ENCODE peak calls at places on chromosomes 16 and 17, in nine cellular contexts. W is spleen, A is H1, Z is tibial nerve, H is testis, V is heart left ventricle, I is stomach, S is transverse colon, T is uterus. F is an unnamed sample. For H3K27me3, the result is how much of the 10 kb centered on the place peaks cover.

GRCh38 chr16:48831081-48831722 is 221.2 kb upstream of the N4BP1 start:
- DNase-seq in I (no peak), T (no peak), H (peak), S (no peak), W (no peak), Z (no peak), A (no peak), V (no peak), F (no peak)

GRCh38 chr17:39867084-39867890 is 715 bp upstream of the ZPBP2 start:
- DNase-seq in V (no peak), A (no peak), S (peak), W (peak), H (peak), Z (no peak), T (no peak), I (no peak), F (no peak)

GRCh38 chr16:9119795-9120194 is 28.4 kb downstream of the HAPSTR1 start:
- DNase-seq in S (no peak), V (no peak), T (peak), H (peak), W (no peak), A (no peak), Z (no peak), I (no peak), F (no peak)

GRCh38 chr16:31876955-31877828 is 3.6 kb downstream of the ZNF267 start:
- DNase-seq in A (no peak), W (no peak), V (no peak), H (no peak), S (no peak), T (no peak), I (no peak), Z (no peak), F (peak)

GRCh38 chr17:72423718-72424117 is 302.9 kb downstream of the SOX9 start:
- DNase-seq in T (no peak), Z (no peak), W (no peak), A (no peak), S (no peak), H (no peak), I (no peak), V (no peak), F (no peak)

GRCh38 chr16:28974007-28974436 is 556 bp upstream of the SPNS1 start:
- DNase-seq in A (peak), T (peak), Z (no peak), W (peak), V (peak), S (peak), H (peak), I (peak), F (peak)

GRCh38 chr17:56629450-56630187 is 36.1 kb downstream of the NOG start:
- DNase-seq in I (no peak), Z (no peak), V (no peak), A (peak), T (no peak), S (no peak), W (no peak), H (no peak), F (no peak)

GRCh38 chr17:9519873-9520272 is 55.7 kb downstream of the STX8 start:
- DNase-seq in T (no peak), I (no peak), H (no peak), V (no peak), W (no peak), S (no peak), A (no peak), Z (no peak), F (no peak)

GRCh38 chr16:35414563-35414962 is 1955.2 kb downstream of the TP53TG3F start:
- DNase-seq in A (no peak), T (no peak), I (no peak), H (no peak), W (no peak), V (no peak), S (no peak), Z (no peak), F (no peak)

GRCh38 chr17:82117139-82118090 is 19.4 kb upstream of the FASN start:
- DNase-seq in S (no peak), T (no peak), A (no peak), I (no peak), H (no peak), Z (no peak), W (no peak), V (no peak), F (no peak)

DNA sequence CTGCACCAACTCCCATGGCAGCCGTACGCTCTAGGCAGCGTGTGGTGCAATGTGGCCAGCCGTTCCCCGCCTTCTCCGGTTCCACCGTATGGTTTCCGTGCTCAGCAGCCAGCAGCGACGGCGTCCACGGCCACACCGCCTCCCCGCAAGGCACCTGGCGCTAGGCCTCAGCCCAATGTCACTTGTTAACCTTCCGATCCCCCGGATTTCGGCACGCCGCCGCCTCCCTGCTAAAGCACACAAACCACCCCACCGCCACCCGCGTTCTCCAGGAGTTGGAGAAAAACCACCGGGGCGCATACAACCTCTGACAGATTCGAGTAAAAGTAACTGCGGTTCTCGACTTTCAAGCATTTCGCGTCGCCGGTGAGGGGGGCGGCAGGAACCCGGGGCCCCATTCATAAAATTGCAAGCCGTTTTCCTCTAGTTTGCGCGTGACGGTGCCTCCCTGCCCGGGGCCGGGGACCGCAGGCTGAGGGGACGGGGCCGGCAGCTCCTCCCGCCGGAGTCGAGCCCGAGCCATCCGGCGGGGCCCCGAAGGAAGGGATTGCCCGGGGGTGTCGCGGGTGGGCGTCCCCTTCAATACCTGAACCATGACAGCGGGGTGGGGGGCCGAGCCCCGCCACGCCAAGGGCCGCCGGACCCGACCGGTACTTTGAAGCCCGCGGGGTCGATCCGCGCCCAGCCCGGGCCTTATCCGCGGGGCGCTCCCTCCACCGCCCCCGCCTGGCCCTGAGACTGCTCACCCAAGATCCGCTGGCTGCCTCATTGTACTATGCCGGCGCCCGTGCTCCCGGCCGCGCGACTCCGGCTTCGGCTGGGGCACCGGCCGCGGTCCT is at the start of gene TEX2:
- DNase-seq in W (peak), T (peak), V (peak), Z (peak), A (no peak), I (peak), S (peak), H (peak), F (peak)
- H3K27ac ChIP-seq in W (peak), T (peak), V (peak), Z (peak), A (peak), I (peak), S (peak), H (peak), F (peak)

GRCh38 chr17:80482058-80482318 is 5.6 kb upstream of the NPTX1 start:
- DNase-seq in A (no peak), V (no peak), H (no peak), W (peak), S (no peak), Z (no peak), T (no peak), I (no peak), F (no peak)
- H3K27me3 ChIP-seq in A (half or more), V (half or more), H (under half), W (half or more), S (half or more), Z (half or more), T (under half), I (half or more), F (under half)

GRCh38 chr17:64081802-64082799 is 47.8 kb downstream of the ERN1 start:
- DNase-seq in V (no peak), H (no peak), I (no peak), W (no peak), T (no peak), A (no peak), Z (no peak), S (peak), F (no peak)

GRCh38 chr17:64080174-64080618 is 49.7 kb downstream of the ERN1 start:
- DNase-seq in W (no peak), S (no peak), T (no peak), I (no peak), A (no peak), V (no peak), Z (no peak), H (no peak), F (no peak)

GRCh38 chr17:64073771-64074703 is 53.6 kb upstream of the ICAM2 start:
- DNase-seq in S (no peak), I (no peak), T (no peak), H (no peak), Z (no peak), A (no peak), V (no peak), W (no peak), F (peak)

GRCh38 chr17:64074704-64075484 is 54.5 kb upstream of the ICAM2 start:
- DNase-seq in V (no peak), H (no peak), Z (no peak), I (peak), T (no peak), S (no peak), A (no peak), W (no peak), F (no peak)

GRCh38 chr17:64077409-64077808 is 52.5 kb downstream of the ERN1 start:
- DNase-seq in Z (no peak), H (no peak), V (peak), T (no peak), I (peak), A (no peak), W (peak), S (no peak), F (peak)
- TF ChIP-seq POLR2A in Z (no peak), H (no peak), V (no peak), T (no peak), I (no peak), A (no peak), W (no peak), S (no peak), F (no peak)

GRCh38 chr17:79854080-79854861 is 15.0 kb upstream of the CBX4 start:
- DNase-seq in V (no peak), S (no peak), W (no peak), H (no peak), A (no peak), I (no peak), T (no peak), Z (no peak), F (no peak)

GRCh38 chr17:79855331-79856124 is 16.3 kb upstream of the CBX4 start:
- DNase-seq in A (no peak), I (no peak), W (no peak), Z (no peak), T (no peak), H (no peak), S (no peak), V (no peak), F (no peak)

GRCh38 chr17:79850571-79851460 is 11.6 kb upstream of the CBX4 start:
- DNase-seq in W (no peak), V (no peak), T (no peak), H (no peak), S (no peak), I (no peak), A (no peak), Z (no peak), F (no peak)

GRCh38 chr17:79851461-79851817 is 12.2 kb upstream of the CBX4 start:
- DNase-seq in Z (no peak), S (peak), V (no peak), A (no peak), I (peak), H (no peak), W (no peak), T (no peak), F (no peak)

DNA sequence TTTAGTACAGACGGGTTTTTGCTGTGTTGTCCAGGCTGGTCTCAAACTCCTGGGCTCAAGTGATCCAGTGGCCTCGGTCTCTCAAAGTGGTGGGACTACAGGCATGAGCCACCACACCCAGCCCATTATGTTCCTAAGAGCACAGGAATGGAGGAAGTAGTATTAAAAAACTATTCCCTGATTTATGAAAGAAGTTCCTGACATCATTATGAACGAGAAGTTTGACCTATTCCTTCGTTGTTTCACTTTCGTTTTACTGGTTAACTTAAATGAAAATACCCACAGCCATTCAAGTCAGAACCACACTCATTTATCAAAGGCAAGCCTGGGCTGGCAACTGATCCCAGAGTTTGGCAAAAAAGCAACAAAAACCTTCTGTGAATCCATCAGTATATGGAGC is 13.5 kb upstream of the CBX4 start:
- DNase-seq in V (no peak), W (no peak), I (no peak), Z (no peak), H (no peak), S (peak), A (no peak), T (no peak), F (no peak)
- H3K27ac ChIP-seq in V (peak), W (peak), I (no peak), Z (no peak), H (no peak), S (no peak), A (no peak), T (no peak), F (no peak)

F was measured in thyroid gland.